ENCODE peak calls at places on chromosomes 7 and 10, in seven cellular contexts. C is HL-60, B is skeletal muscle cell, X is GM03348, V is NCI-H510A treated with DMSO at 0.1 percent for 48 hours, O is NCI-H1092, F is NCI-H748 treated with DMSO at 0.1 percent for 48 hours. L is an unnamed sample.

GRCh38 chr7:64599341-64599740 is 36.5 kb upstream of the ZNF680 start:
- DNase-seq in C (peak; percentile 64), B (no peak), X (no peak), V (no peak), O (no peak), F (no peak), L (peak; percentile 53)

GRCh38 chr10:113386005-113386404 is 166.8 kb upstream of the HABP2 start:
- DNase-seq in C (no peak), B (peak; percentile 5), X (peak; percentile 68), V (no peak), O (no peak), F (no peak), L (no peak)

GRCh38 chr7:40986351-40986873 is 716.5 kb downstream of the INHBA start:
- DNase-seq in C (no peak), B (peak; percentile 92), X (peak; percentile 21), V (no peak), O (no peak), F (no peak), L (no peak)

GRCh38 chr10:85946713-85947326 is 419.8 kb downstream of the GRID1 start:
- DNase-seq in C (peak; percentile 51), B (no peak), X (no peak), V (no peak), O (no peak), F (no peak), L (no peak)

GRCh38 chr10:7054915-7055314 is 355.9 kb downstream of the SFMBT2 start:
- DNase-seq in C (no peak), B (no peak), X (no peak), V (no peak), O (no peak), F (no peak), L (no peak)

GRCh38 chr10:36779238-36779846 is 346.1 kb upstream of the ANKRD30A start:
- DNase-seq in C (no peak), B (peak; percentile 39), X (peak; percentile 86), V (no peak), O (peak; percentile 8), F (peak; percentile 53), L (no peak)

GRCh38 chr10:50798297-50798696 is 58.6 kb downstream of the ASAH2B start:
- DNase-seq in C (no peak), B (no peak), X (no peak), V (no peak), O (no peak), F (no peak), L (no peak)

GRCh38 chr10:90642136-90642535 is 215.7 kb downstream of the HTR7 start:
- DNase-seq in C (no peak), B (peak; percentile 1), X (no peak), V (no peak), O (no peak), F (no peak), L (no peak)

GRCh38 chr10:111479966-111480365 is 403.1 kb downstream of the ADRA2A start:
- DNase-seq in C (no peak), B (no peak), X (peak; percentile 44), V (no peak), O (no peak), F (no peak), L (no peak)